ENCODE peak calls at places on chromosomes 16 and 17, in six cellular contexts. F is MCF 10A, C is AG04450, K is cardiac fibroblast, I is omental fat pad, G is epithelial cell of esophagus. Z is an unnamed sample.

GRCh38 chr16:69513180-69513966 is 52.4 kb upstream of the NFAT5 start:
- DNase-seq in K (peak; percentile 16), I (no peak), G (peak; percentile 97), C (peak; percentile 10), F (peak; percentile 45), Z (no peak)

GRCh38 chr16:82402665-82403218 is 224.0 kb upstream of the CDH13 start:
- DNase-seq in G (no peak), I (no peak), C (no peak), F (no peak), K (no peak), Z (no peak)

GRCh38 chr17:45396496-45397205 is 36.0 kb downstream of the ARHGAP27 start:
- DNase-seq in C (no peak), G (no peak), I (no peak), F (no peak), K (no peak), Z (no peak)

GRCh38 chr16:80347900-80348299 is 192.9 kb upstream of the DYNLRB2 start:
- DNase-seq in G (no peak), F (peak; percentile 39), K (peak; percentile 45), C (no peak), I (no peak), Z (peak; percentile 18)

GRCh38 chr17:73189417-73190099 is 3.3 kb upstream of the COG1 start:
- DNase-seq in G (peak; percentile 70), C (peak; percentile 37), K (peak; percentile 67), F (peak; percentile 42), I (no peak), Z (peak; percentile 63)

GRCh38 chr17:1012823-1013728 is 16.1 kb downstream of the TIMM22 start:
- DNase-seq in I (no peak), C (no peak), K (no peak), G (no peak), F (no peak), Z (no peak)

GRCh38 chr16:23949630-23950290 is 114.0 kb downstream of the PRKCB start:
- DNase-seq in I (no peak), K (no peak), C (no peak), F (no peak), G (no peak), Z (no peak)

GRCh38 chr17:35726609-35727460 is 4.6 kb upstream of the RASL10B start:
- DNase-seq in C (peak; percentile 72), K (peak; percentile 94), F (peak; percentile 76), I (peak; percentile 56), G (peak; percentile 76), Z (peak; percentile 62)

GRCh38 chr17:50699410-50699809 is 8.3 kb downstream of the ANKRD40 start:
- DNase-seq in F (peak; percentile 54), K (no peak), I (no peak), G (peak; percentile 51), C (no peak), Z (peak; percentile 3)

GRCh38 chr17:64441772-64442549 is 7.0 kb upstream of the MILR1 start:
- DNase-seq in F (no peak), C (no peak), G (peak; percentile 55), K (peak; percentile 79), I (no peak), Z (peak; percentile 37)

GRCh38 chr17:36481829-36482228 is 4.7 kb upstream of the ZNHIT3 start:
- DNase-seq in I (no peak), C (no peak), F (no peak), K (no peak), G (no peak), Z (no peak)

GRCh38 chr17:60102632-60103047 is 23.9 kb upstream of the HEATR6 start:
- DNase-seq in G (peak; percentile 70), K (peak; percentile 43), I (no peak), C (no peak), F (no peak), Z (no peak)

GRCh38 chr17:39270923-39271322 is 45.2 kb upstream of the STAC2 start:
- DNase-seq in F (peak; percentile 37), C (peak; percentile 29), K (peak; percentile 83), I (no peak), G (peak; percentile 29), Z (no peak)

GRCh38 chr16:56776562-56776961 is 46.6 kb downstream of the NUP93 start:
- DNase-seq in I (no peak), K (peak; percentile 76), G (peak; percentile 58), F (peak; percentile 77), C (no peak), Z (peak; percentile 31)

GRCh38 chr17:63984651-63985386 is 12.1 kb upstream of the SCN4A start:
- DNase-seq in I (no peak), G (peak; percentile 87), F (peak; percentile 73), C (peak; percentile 81), K (peak; percentile 92), Z (peak; percentile 74)

GRCh38 chr17:35313875-35314409 is 59.5 kb downstream of the SLFN11 start:
- DNase-seq in I (no peak), G (no peak), K (no peak), F (peak; percentile 26), C (no peak), Z (peak; percentile 19)

GRCh38 chr16:20114356-20114755 is 40.7 kb upstream of the GPR139 start:
- DNase-seq in G (peak; percentile 9), I (no peak), C (no peak), K (no peak), F (peak; percentile 85), Z (peak; percentile 75)

GRCh38 chr17:5651348-5651747 is 67.0 kb upstream of the NLRP1 start:
- DNase-seq in K (no peak), C (no peak), F (no peak), G (no peak), I (no peak), Z (no peak)

GRCh38 chr17:35448899-35449227 is 297 bp upstream of the SLFN13 start:
- DNase-seq in K (no peak), G (no peak), I (no peak), F (no peak), C (no peak), Z (no peak)

GRCh38 chr17:79214940-79215604 is 140.4 kb downstream of the ENGASE start:
- DNase-seq in K (no peak), I (no peak), C (no peak), G (no peak), F (no peak), Z (no peak)

GRCh38 chr16:6374816-6375215 is 957.8 kb upstream of the RBFOX1 start:
- DNase-seq in C (no peak), K (no peak), G (no peak), F (no peak), I (no peak), Z (no peak)
- TF ChIP-seq CTCF in C (no peak), K (no peak), G (no peak), F (no peak), I (no peak), Z (no peak)

DNA sequence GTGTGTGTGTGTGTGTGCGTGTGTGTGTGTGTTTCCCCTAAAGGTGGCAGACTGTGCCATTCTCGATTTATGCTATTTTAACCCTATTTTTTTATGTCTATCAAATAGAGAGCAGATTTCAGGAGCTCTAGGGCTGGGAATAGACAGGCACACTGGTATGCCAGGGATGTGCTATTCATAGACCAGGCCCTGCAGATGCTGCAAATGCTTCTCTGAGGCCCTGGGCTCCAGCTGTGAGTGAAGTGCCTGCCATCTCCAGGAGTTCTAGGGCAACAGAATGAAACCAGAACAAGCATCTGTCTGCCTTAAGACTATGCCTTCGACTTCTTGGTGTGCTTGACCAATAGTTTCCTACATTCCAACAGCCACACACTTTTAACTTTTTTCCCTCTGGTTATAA is 68.0 kb downstream of the MARCHF10 start:
- DNase-seq in G (no peak), C (no peak), F (no peak), K (no peak), I (no peak), Z (no peak)
- TF ChIP-seq CTCF in G (no peak), C (no peak), F (no peak), K (no peak), I (no peak), Z (no peak)

GRCh38 chr16:31033709-31034492 is 543 bp downstream of the STX4 start:
- DNase-seq in F (peak; percentile 87), K (peak; percentile 85), I (peak; percentile 83), G (peak; percentile 84), C (peak; percentile 48), Z (peak; percentile 90)

GRCh38 chr16:31038993-31039392 is 5.6 kb downstream of the STX4 start:
- DNase-seq in C (no peak), F (no peak), G (no peak), K (no peak), I (no peak), Z (no peak)

GRCh38 chr16:31029272-31029671 is 4.1 kb upstream of the STX4 start:
- DNase-seq in K (no peak), C (no peak), G (no peak), F (no peak), I (no peak), Z (no peak)

GRCh38 chr16:31032736-31033708 is at the start of gene STX4:
- DNase-seq in C (peak; percentile 94), K (peak; percentile 99), G (peak; percentile 95), I (peak; percentile 96), F (peak; percentile 96), Z (peak; percentile 97)
- TF ChIP-seq CTCF in C (no peak), K (no peak), G (no peak), I (no peak), F (no peak), Z (peak; percentile 21)

GRCh38 chr17:82534401-82534812 is 14.9 kb downstream of the FOXK2 start:
- DNase-seq in I (no peak), G (peak; percentile 61), K (no peak), C (no peak), F (peak; percentile 13), Z (no peak)
- TF ChIP-seq CTCF in I (no peak), G (no peak), K (no peak), C (no peak), F (no peak), Z (no peak)

GRCh38 chr16:3363793-3364192 is 8.1 kb downstream of the OR2C1 start:
- DNase-seq in I (no peak), K (no peak), G (no peak), C (no peak), F (peak; percentile 8), Z (no peak)
- TF ChIP-seq CTCF in I (no peak), K (no peak), G (no peak), C (no peak), F (no peak), Z (no peak)